ENCODE peak calls at places on chromosome 20, in four cellular contexts. X is NCI-H2227 treated with DMSO at 0.1 percent for 48 hours; T is lower lobe of right lung; N is activated T-helper 1 cell treated with anti-CD3 and anti-CD28 coated beads, Interleukin-2, amount 50 U/mL, for 16 hours. U is an unnamed sample.

GRCh38 chr20:1893721-1894470 is 1.3 kb upstream of the SIRPA start:
- DNase-seq in X (peak), T (peak), N (no peak), U (no peak)

GRCh38 chr20:55684578-55684977 is 320.7 kb downstream of the CBLN4 start:
- DNase-seq in X (no peak), T (no peak), N (no peak), U (no peak)

GRCh38 chr20:62707981-62708521 is 585 bp upstream of the NTSR1 start:
- DNase-seq in X (no peak), T (no peak), N (no peak), U (peak)

GRCh38 chr20:63164681-63165537 is 51.0 kb downstream of the YTHDF1 start:
- DNase-seq in X (no peak), T (no peak), N (no peak), U (no peak)

GRCh38 chr20:53804920-53805894 is 211.6 kb upstream of the ZNF217 start:
- DNase-seq in X (no peak), T (no peak), N (no peak), U (no peak)

GRCh38 chr20:63520939-63521601 is 505 bp downstream of the PPDPF start:
- DNase-seq in X (no peak), T (peak), N (peak), U (no peak)

GRCh38 chr20:19403549-19403948 is 191.1 kb downstream of the SLC24A3 start:
- DNase-seq in X (no peak), T (no peak), N (no peak), U (no peak)

GRCh38 chr20:4521170-4521968 is 200.3 kb upstream of the PRND start:
- DNase-seq in X (no peak), T (no peak), N (no peak), U (no peak)

GRCh38 chr20:19688031-19688806 is 69.8 kb upstream of the RIN2 start:
- DNase-seq in X (no peak), T (peak), N (no peak), U (no peak)

GRCh38 chr20:59810376-59811187 is 122.9 kb downstream of the SYCP2 start:
- DNase-seq in X (peak), T (no peak), N (no peak), U (no peak)

GRCh38 chr20:62205618-62206387 is 14.3 kb downstream of the HRH3 start:
- DNase-seq in X (no peak), T (peak), N (no peak), U (no peak)

GRCh38 chr20:48006036-48006833 is 221.0 kb upstream of the SULF2 start:
- DNase-seq in X (no peak), T (no peak), N (no peak), U (no peak)

GRCh38 chr20:38143646-38144554 is 21.2 kb downstream of the TGM2 start:
- DNase-seq in X (no peak), T (no peak), N (no peak), U (no peak)

GRCh38 chr20:10524034-10524476 is 89.0 kb downstream of the SLX4IP start:
- DNase-seq in X (peak), T (no peak), N (no peak), U (no peak)

GRCh38 chr20:59850018-59850641 is 83.3 kb downstream of the SYCP2 start:
- DNase-seq in X (peak), T (no peak), N (no peak), U (no peak)

GRCh38 chr20:24495266-24495665 is 25.8 kb downstream of the SYNDIG1 start:
- DNase-seq in X (no peak), T (no peak), N (no peak), U (no peak)

GRCh38 chr20:51306521-51307358 is 235.8 kb downstream of the NFATC2 start:
- DNase-seq in X (peak), T (peak), N (peak), U (peak)

GRCh38 chr20:33490023-33490933 is at the start of gene CBFA2T2:
- DNase-seq in X (no peak), T (peak), N (no peak), U (no peak)

GRCh38 chr20:36264426-36265246 is 28.4 kb downstream of the AAR2 start:
- DNase-seq in X (no peak), T (no peak), N (no peak), U (no peak)

GRCh38 chr20:8860011-8860495 is 208.8 kb upstream of the PLCB4 start:
- DNase-seq in X (no peak), T (no peak), N (no peak), U (no peak)

GRCh38 chr20:45340236-45340847 is 7.9 kb downstream of the SDC4 start:
- DNase-seq in X (no peak), T (peak), N (no peak), U (no peak)

GRCh38 chr20:46674253-46675083 is 14.8 kb downstream of the TP53RK start:
- DNase-seq in X (no peak), T (no peak), N (no peak), U (no peak)

GRCh38 chr20:4802522-4802921 is 80.8 kb downstream of the PRND start:
- DNase-seq in X (no peak), T (no peak), N (no peak), U (no peak)

GRCh38 chr20:57838670-57839142 is 128.9 kb upstream of the PMEPA1 start:
- DNase-seq in X (no peak), T (no peak), N (no peak), U (no peak)

GRCh38 chr20:58109126-58109880 is 119.2 kb downstream of the ANKRD60 start:
- DNase-seq in X (no peak), T (no peak), N (no peak), U (no peak)

GRCh38 chr20:56816349-56816748 is 187.2 kb downstream of the TFAP2C start:
- DNase-seq in X (no peak), T (no peak), N (no peak), U (no peak)

GRCh38 chr20:60086936-60087562 is 128.8 kb downstream of the CDH26 start:
- DNase-seq in X (no peak), T (no peak), N (no peak), U (no peak)

GRCh38 chr20:44914924-44915323 is 5.1 kb downstream of the PABPC1L start:
- DNase-seq in X (no peak), T (no peak), N (no peak), U (no peak)

GRCh38 chr20:59783020-59784010 is 150.1 kb downstream of the SYCP2 start:
- DNase-seq in X (peak), T (no peak), N (no peak), U (no peak)

GRCh38 chr20:59004493-59004762 is 2.6 kb downstream of the CTSZ start:
- DNase-seq in X (no peak), T (peak), N (peak), U (no peak)